ENCODE peak calls at places on chromosomes 2 and 18, in eight cellular contexts. One of them, this sample, is unnamed.

GRCh38 chr2:218306184-218306920 is 14.0 kb upstream of the TMBIM1 start:
- DNase-seq in kidney: no peak
- DNase-seq in AG09319: no peak
- DNase-seq in endothelial cell: no peak
- DNase-seq in nephron progenitor cell: no peak
- DNase-seq in stomach: no peak
- DNase-seq in BJ: no peak
- DNase-seq in colonic mucosa: no peak
- DNase-seq in this sample: no peak

GRCh38 chr2:188078544-188078943 is 213.1 kb upstream of the GULP1 start:
- DNase-seq in kidney: no peak
- DNase-seq in AG09319: no peak
- DNase-seq in endothelial cell: no peak
- DNase-seq in nephron progenitor cell: no peak
- DNase-seq in stomach: no peak
- DNase-seq in BJ: no peak
- DNase-seq in colonic mucosa: no peak
- DNase-seq in this sample: no peak

GRCh38 chr2:236088368-236089057 is 79.7 kb downstream of the GBX2 start:
- DNase-seq in kidney: no peak
- DNase-seq in AG09319: no peak
- DNase-seq in endothelial cell: no peak
- DNase-seq in nephron progenitor cell: no peak
- DNase-seq in stomach: no peak
- DNase-seq in BJ: no peak
- DNase-seq in colonic mucosa: no peak
- DNase-seq in this sample: no peak

GRCh38 chr2:223669453-223670225 is 67.5 kb upstream of the SCG2 start:
- DNase-seq in kidney: no peak
- DNase-seq in AG09319: no peak
- DNase-seq in endothelial cell: no peak
- DNase-seq in nephron progenitor cell: no peak
- DNase-seq in stomach: no peak
- DNase-seq in BJ: no peak
- DNase-seq in colonic mucosa: no peak
- DNase-seq in this sample: no peak

GRCh38 chr2:6927186-6927585 is 10.0 kb downstream of the RNF144A start:
- DNase-seq in kidney: no peak
- DNase-seq in AG09319: no peak
- DNase-seq in endothelial cell: no peak
- DNase-seq in nephron progenitor cell: no peak
- DNase-seq in stomach: peak
- DNase-seq in BJ: no peak
- DNase-seq in colonic mucosa: no peak
- DNase-seq in this sample: no peak

GRCh38 chr2:63790491-63790890 is 51.2 kb upstream of the UGP2 start:
- DNase-seq in kidney: no peak
- DNase-seq in AG09319: no peak
- DNase-seq in endothelial cell: no peak
- DNase-seq in nephron progenitor cell: no peak
- DNase-seq in stomach: no peak
- DNase-seq in BJ: no peak
- DNase-seq in colonic mucosa: no peak
- DNase-seq in this sample: no peak

GRCh38 chr2:223846524-223846923 is 9.1 kb upstream of the AP1S3 start:
- DNase-seq in kidney: no peak
- DNase-seq in AG09319: no peak
- DNase-seq in endothelial cell: no peak
- DNase-seq in nephron progenitor cell: no peak
- DNase-seq in stomach: no peak
- DNase-seq in BJ: peak
- DNase-seq in colonic mucosa: no peak
- DNase-seq in this sample: no peak

GRCh38 chr2:177281400-177282021 is 17.0 kb upstream of the NFE2L2 start:
- DNase-seq in kidney: no peak
- DNase-seq in AG09319: no peak
- DNase-seq in endothelial cell: no peak
- DNase-seq in nephron progenitor cell: no peak
- DNase-seq in stomach: no peak
- DNase-seq in BJ: no peak
- DNase-seq in colonic mucosa: no peak
- DNase-seq in this sample: peak

GRCh38 chr2:7795358-7796199 is 878.4 kb downstream of the RNF144A start:
- DNase-seq in kidney: no peak
- DNase-seq in AG09319: no peak
- DNase-seq in endothelial cell: no peak
- DNase-seq in nephron progenitor cell: no peak
- DNase-seq in stomach: no peak
- DNase-seq in BJ: no peak
- DNase-seq in colonic mucosa: no peak
- DNase-seq in this sample: no peak

GRCh38 chr2:193476171-193476800 is 1281.6 kb upstream of the TMEFF2 start:
- DNase-seq in kidney: no peak
- DNase-seq in AG09319: no peak
- DNase-seq in endothelial cell: no peak
- DNase-seq in nephron progenitor cell: no peak
- DNase-seq in stomach: no peak
- DNase-seq in BJ: no peak
- DNase-seq in colonic mucosa: no peak
- DNase-seq in this sample: no peak

DNA sequence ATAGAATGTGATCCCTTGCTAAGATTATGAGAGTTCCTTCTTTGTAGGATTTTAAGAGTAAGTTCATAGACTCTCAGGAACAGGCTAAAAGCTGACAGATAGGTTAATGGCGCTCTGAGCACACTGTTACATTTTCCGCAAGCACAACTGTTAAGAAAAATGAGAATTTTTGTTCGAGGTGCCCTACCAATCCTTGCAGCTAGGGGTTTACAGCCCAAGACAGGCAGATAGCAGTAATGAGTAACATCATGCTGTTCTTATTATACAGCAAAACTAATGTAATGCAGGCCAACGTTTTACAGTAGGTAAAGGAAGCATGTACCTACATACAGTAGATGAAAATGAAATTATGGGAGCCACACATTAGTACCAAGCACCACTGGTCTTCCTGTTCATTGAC is 11.2 kb upstream of the BOD1L2 start:
- DNase-seq in kidney: no peak
- DNase-seq in AG09319: no peak
- DNase-seq in endothelial cell: no peak
- DNase-seq in nephron progenitor cell: no peak
- DNase-seq in stomach: no peak
- DNase-seq in BJ: no peak
- DNase-seq in colonic mucosa: no peak
- DNase-seq in this sample: no peak
- TF ChIP-seq CTCF in kidney: no peak
- TF ChIP-seq CTCF in AG09319: no peak
- TF ChIP-seq CTCF in endothelial cell: peak
- TF ChIP-seq CTCF in nephron progenitor cell: no peak
- TF ChIP-seq CTCF in stomach: no peak
- TF ChIP-seq CTCF in BJ: peak
- TF ChIP-seq CTCF in colonic mucosa: no peak
- TF ChIP-seq CTCF in this sample: no peak

GRCh38 chr2:158921599-158922408 is 46.6 kb upstream of the TANC1 start:
- DNase-seq in kidney: peak
- DNase-seq in AG09319: no peak
- DNase-seq in endothelial cell: no peak
- DNase-seq in nephron progenitor cell: no peak
- DNase-seq in stomach: no peak
- DNase-seq in BJ: no peak
- DNase-seq in colonic mucosa: no peak
- DNase-seq in this sample: no peak
- TF ChIP-seq CTCF in kidney: no peak
- TF ChIP-seq CTCF in AG09319: no peak
- TF ChIP-seq CTCF in endothelial cell: no peak
- TF ChIP-seq CTCF in nephron progenitor cell: no peak
- TF ChIP-seq CTCF in stomach: no peak
- TF ChIP-seq CTCF in BJ: no peak
- TF ChIP-seq CTCF in colonic mucosa: no peak
- TF ChIP-seq CTCF in this sample: no peak

GRCh38 chr2:231666171-231667095 is 41.9 kb upstream of the PTMA start:
- DNase-seq in kidney: peak
- DNase-seq in AG09319: peak
- DNase-seq in endothelial cell: peak
- DNase-seq in nephron progenitor cell: peak
- DNase-seq in stomach: peak
- DNase-seq in BJ: peak
- DNase-seq in colonic mucosa: peak
- DNase-seq in this sample: peak
- TF ChIP-seq CTCF in kidney: no peak
- TF ChIP-seq CTCF in AG09319: no peak
- TF ChIP-seq CTCF in endothelial cell: no peak
- TF ChIP-seq CTCF in nephron progenitor cell: no peak
- TF ChIP-seq CTCF in stomach: no peak
- TF ChIP-seq CTCF in BJ: no peak
- TF ChIP-seq CTCF in colonic mucosa: no peak
- TF ChIP-seq CTCF in this sample: no peak

GRCh38 chr18:3710712-3711269 is 260.8 kb downstream of the TGIF1 start:
- DNase-seq in kidney: peak
- DNase-seq in AG09319: no peak
- DNase-seq in endothelial cell: peak
- DNase-seq in nephron progenitor cell: no peak
- DNase-seq in stomach: peak
- DNase-seq in BJ: no peak
- DNase-seq in colonic mucosa: peak
- DNase-seq in this sample: no peak
- TF ChIP-seq CTCF in kidney: no peak
- TF ChIP-seq CTCF in AG09319: no peak
- TF ChIP-seq CTCF in endothelial cell: no peak
- TF ChIP-seq CTCF in nephron progenitor cell: no peak
- TF ChIP-seq CTCF in stomach: no peak
- TF ChIP-seq CTCF in BJ: no peak
- TF ChIP-seq CTCF in colonic mucosa: no peak
- TF ChIP-seq CTCF in this sample: no peak

GRCh38 chr2:119947535-119947934 is 65.3 kb upstream of the EPB41L5 start:
- DNase-seq in kidney: no peak
- DNase-seq in AG09319: no peak
- DNase-seq in endothelial cell: no peak
- DNase-seq in nephron progenitor cell: no peak
- DNase-seq in stomach: no peak
- DNase-seq in BJ: no peak
- DNase-seq in colonic mucosa: no peak
- DNase-seq in this sample: no peak

GRCh38 chr2:119950966-119951365 is 61.9 kb upstream of the EPB41L5 start:
- DNase-seq in kidney: no peak
- DNase-seq in AG09319: no peak
- DNase-seq in endothelial cell: no peak
- DNase-seq in nephron progenitor cell: no peak
- DNase-seq in stomach: no peak
- DNase-seq in BJ: no peak
- DNase-seq in colonic mucosa: no peak
- DNase-seq in this sample: no peak
- TF ChIP-seq CTCF in kidney: no peak
- TF ChIP-seq CTCF in AG09319: no peak
- TF ChIP-seq CTCF in endothelial cell: no peak
- TF ChIP-seq CTCF in nephron progenitor cell: no peak
- TF ChIP-seq CTCF in stomach: no peak
- TF ChIP-seq CTCF in BJ: no peak
- TF ChIP-seq CTCF in colonic mucosa: no peak
- TF ChIP-seq CTCF in this sample: no peak

GRCh38 chr18:22170421-22171262 is 1.3 kb downstream of the GATA6 start:
- DNase-seq in kidney: peak
- DNase-seq in AG09319: no peak
- DNase-seq in endothelial cell: no peak
- DNase-seq in nephron progenitor cell: peak
- DNase-seq in stomach: no peak
- DNase-seq in BJ: no peak
- DNase-seq in colonic mucosa: no peak
- DNase-seq in this sample: no peak
- TF ChIP-seq CTCF in kidney: no peak
- TF ChIP-seq CTCF in AG09319: no peak
- TF ChIP-seq CTCF in endothelial cell: no peak
- TF ChIP-seq CTCF in nephron progenitor cell: no peak
- TF ChIP-seq CTCF in stomach: no peak
- TF ChIP-seq CTCF in BJ: no peak
- TF ChIP-seq CTCF in colonic mucosa: no peak
- TF ChIP-seq CTCF in this sample: no peak

DNA sequence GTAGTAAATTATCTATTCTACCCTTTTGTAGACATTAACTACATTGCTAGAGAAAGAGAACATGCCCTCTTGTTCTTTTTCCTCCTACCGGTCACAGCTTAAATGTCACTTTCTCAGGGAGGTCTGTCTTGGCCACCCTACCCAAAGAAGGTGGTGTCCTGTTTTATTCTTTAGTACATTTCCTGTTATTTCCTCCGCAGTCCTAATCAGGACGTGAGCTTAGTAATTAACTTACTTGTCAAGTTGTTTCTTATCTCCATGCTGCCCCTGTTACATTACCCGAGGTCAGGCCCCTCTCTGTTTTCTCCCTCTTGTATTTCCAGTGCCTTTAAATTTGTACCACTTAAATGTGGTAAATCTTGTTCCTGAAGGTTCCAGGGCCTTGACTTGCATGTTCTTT is 73.7 kb upstream of the RMDN2 start:
- DNase-seq in kidney: no peak
- DNase-seq in AG09319: no peak
- DNase-seq in endothelial cell: no peak
- DNase-seq in nephron progenitor cell: no peak
- DNase-seq in stomach: no peak
- DNase-seq in BJ: no peak
- DNase-seq in colonic mucosa: no peak
- DNase-seq in this sample: no peak
- TF ChIP-seq CTCF in kidney: no peak
- TF ChIP-seq CTCF in AG09319: no peak
- TF ChIP-seq CTCF in endothelial cell: no peak
- TF ChIP-seq CTCF in nephron progenitor cell: no peak
- TF ChIP-seq CTCF in stomach: no peak
- TF ChIP-seq CTCF in BJ: no peak
- TF ChIP-seq CTCF in colonic mucosa: no peak
- TF ChIP-seq CTCF in this sample: no peak

DNA sequence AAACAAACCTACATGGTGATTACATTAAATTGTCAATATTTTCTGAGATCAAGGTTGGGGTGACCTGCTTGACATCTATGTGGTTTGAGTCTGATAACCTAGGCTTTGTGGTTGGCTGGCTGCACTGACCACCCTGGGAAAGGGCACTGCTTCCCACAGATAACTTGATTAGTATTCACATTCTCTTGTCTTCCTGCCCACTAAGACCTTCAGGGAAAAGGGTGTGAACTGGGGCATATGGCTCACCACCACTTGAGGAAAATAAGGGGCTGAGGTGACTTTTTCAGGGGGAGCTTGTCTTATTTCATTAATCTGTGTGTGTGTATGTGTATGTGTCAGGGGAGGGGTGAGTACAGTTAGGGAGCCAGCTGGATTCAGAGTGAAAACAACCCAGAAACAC is 1.5 kb downstream of the SMYD1 start:
- DNase-seq in kidney: no peak
- DNase-seq in AG09319: no peak
- DNase-seq in endothelial cell: no peak
- DNase-seq in nephron progenitor cell: no peak
- DNase-seq in stomach: no peak
- DNase-seq in BJ: no peak
- DNase-seq in colonic mucosa: no peak
- DNase-seq in this sample: no peak
- TF ChIP-seq CTCF in kidney: no peak
- TF ChIP-seq CTCF in AG09319: no peak
- TF ChIP-seq CTCF in endothelial cell: no peak
- TF ChIP-seq CTCF in nephron progenitor cell: no peak
- TF ChIP-seq CTCF in stomach: no peak
- TF ChIP-seq CTCF in BJ: no peak
- TF ChIP-seq CTCF in colonic mucosa: no peak
- TF ChIP-seq CTCF in this sample: no peak

GRCh38 chr2:181891966-181892794 is 650 bp downstream of the ITPRID2 start:
- DNase-seq in kidney: peak
- DNase-seq in AG09319: no peak
- DNase-seq in endothelial cell: peak
- DNase-seq in nephron progenitor cell: peak
- DNase-seq in stomach: peak
- DNase-seq in BJ: peak
- DNase-seq in colonic mucosa: peak
- DNase-seq in this sample: peak
- TF ChIP-seq CTCF in kidney: no peak
- TF ChIP-seq CTCF in AG09319: no peak
- TF ChIP-seq CTCF in endothelial cell: no peak
- TF ChIP-seq CTCF in nephron progenitor cell: no peak
- TF ChIP-seq CTCF in stomach: no peak
- TF ChIP-seq CTCF in BJ: peak
- TF ChIP-seq CTCF in colonic mucosa: no peak
- TF ChIP-seq CTCF in this sample: peak

This sample was measured in GM10248.